ENCODE peak calls at places on chromosomes 1 and 21, in six cellular contexts. Z is cardiac septum, H is Ammon's horn, G is T-helper 2 cell, E is SK-MEL-5, I is mesenchymal stem cell. B is an unnamed sample.
A peak's percentile ranks its signal among the peaks of the same experiment; 100 is the strongest.

GRCh38 chr1:194807530-194808220 is 1621.3 kb upstream of the B3GALT2 start:
- DNase-seq in H (no peak), G (no peak), E (no peak), I (no peak), Z (no peak), B (no peak)

GRCh38 chr1:244552336-244552735 is 91.3 kb downstream of the CATSPERE start:
- DNase-seq in I (no peak), E (peak; percentile 86), G (no peak), Z (no peak), H (no peak), B (no peak)

GRCh38 chr1:93597697-93598096 is 83.9 kb downstream of the BCAR3 start:
- DNase-seq in G (no peak), Z (no peak), I (no peak), H (peak; percentile 51), E (no peak), B (no peak)

GRCh38 chr1:194024659-194025058 is 838.2 kb upstream of the B3GALT2 start:
- DNase-seq in Z (no peak), H (no peak), I (peak; percentile 59), G (no peak), E (peak; percentile 87), B (no peak)

GRCh38 chr1:241457421-241457820 is 62.1 kb downstream of the FH start:
- DNase-seq in G (no peak), H (no peak), I (no peak), Z (no peak), E (no peak), B (no peak)

GRCh38 chr1:25245809-25246599 is 1.2 kb downstream of the RSRP1 start:
- DNase-seq in E (peak; percentile 40), H (no peak), G (peak; percentile 51), I (peak; percentile 60), Z (no peak), B (no peak)

GRCh38 chr21:45532826-45533730 is 9.2 kb downstream of the SLC19A1 start:
- DNase-seq in Z (peak; percentile 82), G (no peak), E (no peak), H (peak; percentile 67), I (no peak), B (no peak)

GRCh38 chr1:234611153-234611798 is 1.3 kb upstream of the IRF2BP2 start:
- DNase-seq in I (peak; percentile 94), E (peak; percentile 74), G (peak; percentile 94), H (peak; percentile 72), Z (no peak), B (peak; percentile 72)

GRCh38 chr21:46097826-46098286 is at the start of gene COL6A2:
- DNase-seq in H (no peak), G (peak; percentile 29), E (peak; percentile 38), I (peak; percentile 73), Z (peak; percentile 77), B (no peak)

GRCh38 chr21:46095814-46096595 is 1.9 kb upstream of the COL6A2 start:
- DNase-seq in I (no peak), Z (peak; percentile 64), E (no peak), H (no peak), G (no peak), B (no peak)

GRCh38 chr1:27915082-27915575 is 19.7 kb upstream of the SMPDL3B start:
- DNase-seq in H (no peak), I (no peak), G (no peak), Z (no peak), E (no peak), B (no peak)

GRCh38 chr1:232982238-232982944 is 32.0 kb downstream of the NTPCR start:
- DNase-seq in H (no peak), E (no peak), Z (no peak), I (peak; percentile 48), G (no peak), B (no peak)

GRCh38 chr1:7229186-7229585 is 443.9 kb downstream of the CAMTA1 start:
- DNase-seq in E (no peak), Z (no peak), G (no peak), H (no peak), I (no peak), B (no peak)

GRCh38 chr1:209797978-209798639 is 7.8 kb downstream of the IRF6 start:
- DNase-seq in H (no peak), I (no peak), G (no peak), E (peak; percentile 8), Z (no peak), B (no peak)

GRCh38 chr1:169483500-169483966 is 2.2 kb downstream of the SLC19A2 start:
- DNase-seq in I (peak; percentile 65), E (peak; percentile 97), G (no peak), H (peak; percentile 45), Z (no peak), B (no peak)

GRCh38 chr1:178091986-178092745 is 1.7 kb upstream of the RASAL2 start:
- DNase-seq in Z (no peak), I (peak; percentile 27), H (no peak), E (no peak), G (no peak), B (no peak)

GRCh38 chr1:32759521-32759980 is 57.0 kb upstream of the SYNC start:
- DNase-seq in Z (no peak), I (no peak), E (no peak), H (no peak), G (no peak), B (no peak)

GRCh38 chr1:183244466-183244865 is 58.4 kb downstream of the LAMC2 start:
- DNase-seq in Z (no peak), E (no peak), G (no peak), I (peak; percentile 93), H (no peak), B (no peak)

GRCh38 chr1:109659145-109659544 is 3.2 kb downstream of the GSTM4 start:
- DNase-seq in G (no peak), Z (no peak), H (no peak), I (no peak), E (no peak), B (no peak)

GRCh38 chr1:9316080-9316444 is 23.4 kb downstream of the SPSB1 start:
- DNase-seq in G (peak; percentile 41), E (no peak), I (no peak), Z (no peak), H (no peak), B (no peak)

GRCh38 chr1:48917901-48918603 is 141.4 kb upstream of the BEND5 start:
- DNase-seq in I (no peak), Z (no peak), G (no peak), E (no peak), H (no peak), B (no peak)

GRCh38 chr1:42824481-42825057 is 7.4 kb upstream of the SVBP start:
- DNase-seq in I (no peak), E (no peak), H (no peak), Z (no peak), G (no peak), B (no peak)

GRCh38 chr1:23210351-23210785 is 6.9 kb downstream of the HTR1D start:
- DNase-seq in G (no peak), E (no peak), Z (no peak), H (no peak), I (no peak), B (no peak)

GRCh38 chr1:80448081-80448480 is 1352.7 kb upstream of the ADGRL2 start:
- DNase-seq in I (no peak), E (no peak), H (no peak), Z (no peak), G (no peak), B (no peak)

GRCh38 chr21:22189278-22189677 is 1191.1 kb downstream of the NCAM2 start:
- DNase-seq in I (no peak), E (no peak), G (no peak), H (no peak), Z (no peak), B (no peak)

GRCh38 chr1:191174298-191174697 is 696.6 kb upstream of the BRINP3 start:
- DNase-seq in H (no peak), Z (no peak), G (peak; percentile 1), I (no peak), E (no peak), B (peak; percentile 1)

GRCh38 chr1:85576642-85577420 is 3.7 kb upstream of the CCN1 start:
- DNase-seq in G (peak; percentile 62), H (peak; percentile 51), Z (peak; percentile 93), E (peak; percentile 51), I (peak; percentile 94), B (peak; percentile 47)

GRCh38 chr1:171204311-171204710 is 19.2 kb downstream of the FMO2 start:
- DNase-seq in E (peak; percentile 91), G (no peak), Z (no peak), H (no peak), I (no peak), B (no peak)

GRCh38 chr1:37471345-37472231 is 2.8 kb upstream of the ZC3H12A start:
- DNase-seq in E (peak; percentile 66), H (peak; percentile 88), Z (peak; percentile 89), I (peak; percentile 96), G (no peak), B (no peak)

GRCh38 chr1:110242731-110243130 is 32.6 kb downstream of the KCNC4 start:
- DNase-seq in E (no peak), G (no peak), H (no peak), Z (no peak), I (no peak), B (no peak)

GRCh38 chr21:31872452-31873274 is at the start of gene HUNK:
- DNase-seq in Z (no peak), G (peak; percentile 22), I (peak; percentile 38), E (no peak), H (peak; percentile 41), B (peak; percentile 6)

GRCh38 chr21:37811711-37812110 is 104.5 kb downstream of the KCNJ6 start:
- DNase-seq in E (no peak), G (no peak), Z (no peak), I (no peak), H (no peak), B (no peak)

GRCh38 chr1:198416276-198416675 is 124.2 kb downstream of the ATP6V1G3 start:
- DNase-seq in G (no peak), I (no peak), H (no peak), Z (no peak), E (no peak), B (no peak)

GRCh38 chr1:204319027-204319426 is 40.7 kb downstream of the PLEKHA6 start:
- DNase-seq in E (no peak), Z (no peak), I (peak; percentile 64), G (no peak), H (no peak), B (no peak)

GRCh38 chr1:109775408-109775807 is 11.7 kb upstream of the EPS8L3 start:
- DNase-seq in E (no peak), I (no peak), H (no peak), G (no peak), Z (peak; percentile 20), B (no peak)

GRCh38 chr1:188277771-188278170 is 1449.0 kb downstream of the PLA2G4A start:
- DNase-seq in E (no peak), H (no peak), I (no peak), Z (no peak), G (no peak), B (no peak)

GRCh38 chr1:44294588-44295007 is 60.5 kb downstream of the ERI3 start:
- DNase-seq in Z (no peak), H (peak; percentile 60), I (no peak), G (no peak), E (peak; percentile 58), B (no peak)

GRCh38 chr1:15154480-15155036 is 1.0 kb downstream of the TMEM51 start:
- DNase-seq in Z (no peak), G (peak; percentile 26), H (no peak), I (peak; percentile 74), E (no peak), B (no peak)

GRCh38 chr1:32339363-32339978 is 3.4 kb upstream of the MARCKSL1 start:
- DNase-seq in G (no peak), Z (no peak), I (peak; percentile 92), E (no peak), H (no peak), B (no peak)

B was measured in naive B cell.